ENCODE peak calls at places on chromosomes 12 and 14, in ten cellular contexts. O, E, B, V, L, D, P, X, J and Z are unnamed samples.

GRCh38 chr14:76780875-76781647 is 19.8 kb downstream of the VASH1 start:
- DNase-seq in O (no peak), E (no peak), B (no peak), V (no peak), L (no peak), D (no peak), P (no peak), X (no peak), J (peak; percentile 8), Z (no peak)

GRCh38 chr12:57694459-57695019 is 607 bp downstream of the OS9 start:
- DNase-seq in O (no peak), E (no peak), B (no peak), V (no peak), L (no peak), D (peak; percentile 59), P (no peak), X (no peak), J (no peak), Z (peak; percentile 4)

GRCh38 chr14:57371013-57371412 is 19.4 kb upstream of the NAA30 start:
- DNase-seq in O (no peak), E (no peak), B (no peak), V (no peak), L (no peak), D (no peak), P (no peak), X (no peak), J (no peak), Z (no peak)

GRCh38 chr14:94292872-94293577 is at the start of gene SERPINA10:
- DNase-seq in O (no peak), E (no peak), B (no peak), V (no peak), L (no peak), D (no peak), P (no peak), X (no peak), J (no peak), Z (no peak)

GRCh38 chr12:5428332-5429221 is 3.3 kb upstream of the NTF3 start:
- DNase-seq in O (peak; percentile 52), E (peak; percentile 60), B (peak; percentile 62), V (no peak), L (no peak), D (no peak), P (no peak), X (no peak), J (no peak), Z (no peak)

GRCh38 chr12:105120551-105120950 is 13.0 kb downstream of the WASHC4 start:
- DNase-seq in O (no peak), E (no peak), B (no peak), V (no peak), L (no peak), D (no peak), P (no peak), X (no peak), J (peak; percentile 25), Z (no peak)

GRCh38 chr14:106790189-106791036 is 1264.0 kb downstream of the TMEM121 start:
- DNase-seq in O (peak; percentile 22), E (no peak), B (peak; percentile 93), V (peak; percentile 78), L (peak; percentile 53), D (peak; percentile 90), P (peak; percentile 88), X (no peak), J (no peak), Z (peak; percentile 48)

GRCh38 chr14:73802431-73803188 is 49.0 kb upstream of the PTGR2 start:
- DNase-seq in O (peak; percentile 27), E (no peak), B (peak; percentile 40), V (no peak), L (no peak), D (peak; percentile 76), P (no peak), X (no peak), J (no peak), Z (no peak)

GRCh38 chr14:102675396-102675795 is 82.9 kb downstream of the RCOR1 start:
- DNase-seq in O (no peak), E (no peak), B (no peak), V (no peak), L (no peak), D (no peak), P (no peak), X (no peak), J (peak; percentile 36), Z (no peak)

GRCh38 chr12:52847335-52848102 is 1.3 kb downstream of the KRT78 start:
- DNase-seq in O (no peak), E (no peak), B (no peak), V (no peak), L (no peak), D (no peak), P (no peak), X (no peak), J (peak; percentile 60), Z (peak; percentile 79)

GRCh38 chr12:111425655-111426054 is 19.9 kb downstream of the SH2B3 start:
- DNase-seq in O (no peak), E (no peak), B (no peak), V (no peak), L (no peak), D (no peak), P (no peak), X (no peak), J (no peak), Z (no peak)

GRCh38 chr12:69906411-69907216 is 81.6 kb downstream of the MYRFL start:
- DNase-seq in O (no peak), E (no peak), B (peak; percentile 99), V (no peak), L (no peak), D (no peak), P (no peak), X (no peak), J (peak; percentile 36), Z (no peak)

GRCh38 chr14:101772770-101773169 is 11.3 kb downstream of the PPP2R5C start:
- DNase-seq in O (no peak), E (no peak), B (no peak), V (no peak), L (no peak), D (no peak), P (no peak), X (no peak), J (no peak), Z (no peak)

GRCh38 chr12:88921434-88921833 is 341.2 kb upstream of the KITLG start:
- DNase-seq in O (no peak), E (no peak), B (no peak), V (no peak), L (no peak), D (no peak), P (no peak), X (no peak), J (no peak), Z (no peak)

GRCh38 chr12:103769240-103769945 is 71.6 kb downstream of the NT5DC3 start:
- DNase-seq in O (no peak), E (no peak), B (no peak), V (no peak), L (no peak), D (no peak), P (no peak), X (no peak), J (no peak), Z (no peak)

GRCh38 chr14:69043007-69043444 is 63.9 kb upstream of the ACTN1 start:
- DNase-seq in O (no peak), E (peak; percentile 29), B (no peak), V (peak; percentile 63), L (no peak), D (no peak), P (no peak), X (no peak), J (no peak), Z (no peak)

GRCh38 chr14:99809864-99810854 is 16.9 kb downstream of the EML1 start:
- DNase-seq in O (no peak), E (peak; percentile 28), B (no peak), V (peak; percentile 49), L (no peak), D (no peak), P (no peak), X (no peak), J (no peak), Z (no peak)

GRCh38 chr14:56161658-56162057 is 43.4 kb downstream of the PELI2 start:
- DNase-seq in O (no peak), E (no peak), B (no peak), V (no peak), L (no peak), D (no peak), P (no peak), X (no peak), J (no peak), Z (no peak)

GRCh38 chr12:84507914-84508313 is 404.7 kb downstream of the SLC6A15 start:
- DNase-seq in O (no peak), E (peak; percentile 61), B (no peak), V (no peak), L (no peak), D (no peak), P (no peak), X (no peak), J (no peak), Z (no peak)

GRCh38 chr12:12837025-12837872 is 24.1 kb downstream of the DDX47 start:
- DNase-seq in O (peak; percentile 16), E (peak; percentile 72), B (peak; percentile 50), V (peak; percentile 14), L (no peak), D (peak; percentile 49), P (peak; percentile 63), X (no peak), J (peak; percentile 71), Z (peak; percentile 69)

GRCh38 chr12:40105515-40106201 is at the start of gene SLC2A13:
- DNase-seq in O (peak; percentile 74), E (peak; percentile 65), B (peak; percentile 80), V (peak; percentile 81), L (peak; percentile 59), D (peak; percentile 85), P (peak; percentile 83), X (peak; percentile 30), J (peak; percentile 40), Z (peak; percentile 61)